ENCODE peak calls at places on chromosomes 7 and 10, in seven cellular contexts. Z is A549, C is HCT116, A is GM12878, J is K562, T is H1, V is HepG2. I is an unnamed sample.

GRCh38 chr7:125118444-125118843 is 188.8 kb upstream of the POT1 start:
- DNase-seq in A (no peak), C (no peak), J (no peak), T (no peak), V (no peak), Z (no peak), I (peak)

GRCh38 chr7:28549998-28550397 is 137.7 kb downstream of the CREB5 start:
- DNase-seq in C (no peak), A (no peak), J (no peak), Z (no peak), V (no peak), T (no peak), I (no peak)

GRCh38 chr10:19952611-19953010 is 136.4 kb downstream of the PLXDC2 start:
- DNase-seq in T (no peak), V (no peak), A (no peak), Z (no peak), J (no peak), C (no peak), I (no peak)

GRCh38 chr7:87499494-87499893 is 24.0 kb upstream of the ABCB4 start:
- DNase-seq in A (no peak), J (no peak), Z (no peak), C (no peak), V (no peak), T (no peak), I (no peak)

GRCh38 chr10:114301951-114302710 is 63.1 kb downstream of the VWA2 start:
- DNase-seq in A (no peak), J (no peak), C (no peak), V (no peak), Z (no peak), T (no peak), I (no peak)

GRCh38 chr10:125692246-125692931 is 9.4 kb upstream of the TEX36 start:
- DNase-seq in C (no peak), T (no peak), V (no peak), J (no peak), A (no peak), Z (no peak), I (no peak)

GRCh38 chr10:124384142-124384541 is 34.6 kb downstream of the OAT start:
- DNase-seq in C (no peak), J (no peak), A (no peak), T (no peak), Z (no peak), V (no peak), I (no peak)

GRCh38 chr7:151062399-151063211 is 3.2 kb downstream of the SLC4A2 start:
- DNase-seq in V (peak), Z (peak), J (peak), C (peak), A (no peak), T (peak), I (no peak)

GRCh38 chr7:29319719-29320521 is 125.3 kb downstream of the CHN2 start:
- DNase-seq in C (no peak), A (peak), Z (no peak), J (no peak), V (no peak), T (no peak), I (peak)

GRCh38 chr7:143980746-143981510 is 19.2 kb upstream of the OR6B1 start:
- DNase-seq in T (no peak), C (no peak), Z (no peak), J (no peak), V (no peak), A (no peak), I (no peak)

GRCh38 chr7:82173400-82174021 is 270.1 kb downstream of the CACNA2D1 start:
- DNase-seq in V (no peak), C (no peak), J (no peak), T (no peak), A (no peak), Z (no peak), I (no peak)

GRCh38 chr10:14700551-14700950 is 74.1 kb downstream of the FAM107B start:
- DNase-seq in Z (no peak), J (no peak), V (no peak), C (no peak), A (no peak), T (no peak), I (no peak)

GRCh38 chr10:66836057-66836456 is 89.8 kb upstream of the LRRTM3 start:
- DNase-seq in V (no peak), A (no peak), C (no peak), T (no peak), Z (no peak), J (no peak), I (no peak)

GRCh38 chr10:31261502-31262311 is 57.3 kb upstream of the ZEB1 start:
- DNase-seq in T (no peak), J (no peak), Z (no peak), C (no peak), V (no peak), A (no peak), I (no peak)

GRCh38 chr7:140656548-140657515 is 15.9 kb upstream of the ADCK2 start:
- DNase-seq in A (no peak), T (no peak), V (peak), C (no peak), Z (no peak), J (no peak), I (peak)

GRCh38 chr10:4102802-4103344 is 317.9 kb upstream of the KLF6 start:
- DNase-seq in J (no peak), V (no peak), A (no peak), T (no peak), C (no peak), Z (no peak), I (no peak)

GRCh38 chr10:74083304-74083703 is 67.3 kb downstream of the AP3M1 start:
- DNase-seq in Z (no peak), V (no peak), T (no peak), C (no peak), A (no peak), J (no peak), I (no peak)

GRCh38 chr10:3668961-3669330 is 116.1 kb downstream of the KLF6 start:
- DNase-seq in J (no peak), V (no peak), Z (no peak), A (no peak), T (no peak), C (no peak), I (no peak)

GRCh38 chr10:75525067-75525466 is 93.6 kb downstream of the LRMDA start:
- DNase-seq in T (no peak), J (no peak), Z (no peak), C (no peak), A (no peak), V (no peak), I (no peak)

GRCh38 chr7:16465469-16466086 is at the start of gene SOSTDC1:
- DNase-seq in C (no peak), J (peak), Z (no peak), A (no peak), T (no peak), V (no peak), I (no peak)

GRCh38 chr7:76121044-76121443 is 73.1 kb downstream of the MDH2 start:
- DNase-seq in V (peak), Z (no peak), J (no peak), A (no peak), T (no peak), C (no peak), I (no peak)

GRCh38 chr7:50869108-50869716 is 86.5 kb upstream of the GRB10 start:
- DNase-seq in Z (peak), V (peak), C (peak), T (no peak), J (no peak), A (no peak), I (no peak)

GRCh38 chr7:595621-596010 is 76.0 kb upstream of the PDGFA start:
- DNase-seq in V (no peak), A (no peak), C (no peak), T (no peak), J (no peak), Z (no peak), I (no peak)

GRCh38 chr7:99551329-99551728 is 585 bp downstream of the FAM200A start:
- DNase-seq in C (no peak), Z (peak), J (no peak), V (no peak), A (no peak), T (no peak), I (no peak)

GRCh38 chr7:116665447-116665996 is 6.5 kb upstream of the MET start:
- DNase-seq in J (no peak), A (no peak), V (no peak), Z (no peak), T (no peak), C (no peak), I (no peak)

GRCh38 chr7:84247591-84247990 is 53.0 kb upstream of the SEMA3A start:
- DNase-seq in C (no peak), Z (no peak), A (no peak), T (no peak), V (no peak), J (no peak), I (no peak)

GRCh38 chr10:71638087-71638576 is 81.4 kb downstream of the C10orf105 start:
- DNase-seq in Z (no peak), T (no peak), C (no peak), V (peak), A (no peak), J (peak), I (peak)

GRCh38 chr7:29196971-29197370 is 2.4 kb downstream of the CHN2 start:
- DNase-seq in C (no peak), Z (no peak), A (no peak), T (no peak), V (no peak), J (no peak), I (no peak)

GRCh38 chr7:40799-41750 is 151.3 kb upstream of the FAM20C start:
- DNase-seq in T (peak), J (no peak), V (no peak), Z (no peak), A (no peak), C (no peak), I (no peak)

GRCh38 chr10:121079226-121079625 is 228.1 kb downstream of the WDR11 start:
- DNase-seq in J (no peak), A (no peak), Z (no peak), V (no peak), C (no peak), T (no peak), I (no peak)

GRCh38 chr10:60964257-60965235 is 20.6 kb upstream of the RHOBTB1 start:
- DNase-seq in A (no peak), C (peak), T (no peak), V (peak), Z (peak), J (peak), I (peak)

GRCh38 chr10:54234832-54235231 is 566.2 kb downstream of the PCDH15 start:
- DNase-seq in T (no peak), C (no peak), Z (no peak), J (no peak), V (no peak), A (no peak), I (no peak)

GRCh38 chr7:131625817-131626372 is 69.5 kb upstream of the PODXL start:
- DNase-seq in A (no peak), V (no peak), C (peak), T (peak), J (no peak), Z (peak), I (no peak)

GRCh38 chr10:103820101-103821062 is 35.0 kb downstream of the SH3PXD2A start:
- DNase-seq in J (no peak), V (no peak), A (no peak), Z (no peak), T (no peak), C (no peak), I (no peak)

DNA sequence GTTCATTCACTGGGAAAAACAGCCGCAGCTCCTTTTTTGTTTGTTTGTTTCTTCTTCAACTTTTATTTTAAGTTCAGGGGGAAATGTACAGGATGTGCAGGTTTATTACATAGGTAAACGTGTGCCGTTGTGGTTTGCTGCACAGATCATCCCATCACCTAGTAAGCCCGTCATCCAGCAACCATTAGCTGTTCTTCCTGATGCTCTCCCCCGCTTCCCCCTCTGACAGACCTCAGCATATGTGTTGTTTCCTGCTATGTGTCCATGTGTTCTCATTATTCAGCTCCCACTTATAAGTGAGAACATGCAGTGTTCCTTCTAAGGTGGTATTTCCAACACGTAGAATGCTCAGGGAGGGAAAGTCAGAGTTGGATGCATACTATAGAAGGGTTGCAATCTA is 278.3 kb downstream of the REEP3 start:
- DNase-seq in C (no peak), Z (no peak), J (no peak), T (no peak), V (no peak), A (no peak), I (no peak)
- H3K4me3 ChIP-seq in C (no peak), Z (no peak), J (no peak), T (no peak), V (no peak), A (no peak), I (no peak)

GRCh38 chr10:79444243-79445119 is 943 bp downstream of the ZCCHC24 start:
- DNase-seq in T (peak), A (no peak), V (no peak), Z (peak), J (peak), C (no peak), I (peak)
- TF ChIP-seq POLR2A in T (no peak), A (no peak), V (no peak), Z (no peak), J (no peak), C (no peak), I (no peak)

DNA sequence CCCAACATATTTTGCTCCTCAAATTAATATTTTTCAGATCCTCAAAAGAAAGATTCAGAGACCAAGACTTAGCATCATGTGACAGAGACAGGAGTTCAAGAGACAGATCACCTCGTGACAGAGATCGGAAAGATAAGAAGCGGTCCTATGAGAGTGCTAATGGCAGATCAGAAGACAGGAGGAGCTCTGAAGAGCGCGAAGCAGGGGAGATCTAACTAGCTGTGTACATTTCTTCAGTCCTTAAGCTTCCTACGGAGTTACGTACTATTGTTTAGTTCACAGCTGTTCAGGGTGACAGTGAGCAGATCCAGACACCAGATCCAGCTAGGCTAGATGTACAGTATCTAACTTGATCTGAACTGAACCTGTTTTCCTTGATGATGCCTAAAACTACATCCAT is 61.3 kb downstream of the KLRG2 start:
- DNase-seq in J (peak), V (no peak), A (no peak), Z (no peak), T (no peak), C (no peak), I (no peak)
- TF ChIP-seq MAX in J (no peak), V (no peak), A (no peak), Z (no peak), T (no peak), C (no peak), I (no peak)

DNA sequence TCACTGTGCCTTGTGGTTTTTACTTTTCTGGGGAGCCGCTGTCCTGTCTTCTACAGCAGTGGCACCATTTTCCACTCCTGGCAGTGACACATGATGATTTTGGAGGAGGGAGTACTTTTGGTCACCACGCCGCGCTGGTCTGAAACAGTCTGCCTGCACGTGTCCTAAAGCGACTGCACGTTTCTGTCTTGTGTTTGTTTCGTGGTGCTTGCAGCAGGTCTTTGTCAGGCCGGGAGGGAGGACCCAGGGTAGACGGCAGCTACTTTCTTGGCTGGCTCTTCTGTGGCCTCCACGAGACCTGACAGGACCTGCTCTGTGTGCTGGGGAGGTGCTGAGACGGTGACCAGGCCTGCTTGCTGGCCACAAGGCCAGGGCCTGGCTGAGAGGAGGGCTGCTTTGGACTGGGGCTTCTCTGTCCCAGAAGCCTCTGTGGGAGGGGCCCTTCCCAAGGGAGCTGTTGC is 82.0 kb downstream of the GLRX3 start:
- DNase-seq in J (no peak), Z (no peak), V (no peak), A (no peak), T (no peak), C (no peak), I (peak)
- H3K4me3 ChIP-seq in J (no peak), Z (no peak), V (no peak), A (no peak), T (no peak), C (no peak), I (no peak)

GRCh38 chr10:63462442-63462841 is 3.3 kb downstream of the JMJD1C start:
- DNase-seq in V (no peak), Z (no peak), J (no peak), T (no peak), C (no peak), A (no peak), I (no peak)

GRCh38 chr10:63467833-63468232 is 2.1 kb upstream of the JMJD1C start:
- DNase-seq in J (no peak), A (no peak), V (no peak), T (no peak), C (no peak), Z (no peak), I (no peak)

GRCh38 chr10:63466168-63466935 is 575 bp upstream of the JMJD1C start:
- DNase-seq in C (peak), Z (peak), J (peak), A (no peak), T (no peak), V (peak), I (peak)

GRCh38 chr10:63464402-63465292 is 1.1 kb downstream of the JMJD1C start:
- DNase-seq in C (no peak), A (no peak), T (no peak), Z (peak), J (peak), V (no peak), I (no peak)

DNA sequence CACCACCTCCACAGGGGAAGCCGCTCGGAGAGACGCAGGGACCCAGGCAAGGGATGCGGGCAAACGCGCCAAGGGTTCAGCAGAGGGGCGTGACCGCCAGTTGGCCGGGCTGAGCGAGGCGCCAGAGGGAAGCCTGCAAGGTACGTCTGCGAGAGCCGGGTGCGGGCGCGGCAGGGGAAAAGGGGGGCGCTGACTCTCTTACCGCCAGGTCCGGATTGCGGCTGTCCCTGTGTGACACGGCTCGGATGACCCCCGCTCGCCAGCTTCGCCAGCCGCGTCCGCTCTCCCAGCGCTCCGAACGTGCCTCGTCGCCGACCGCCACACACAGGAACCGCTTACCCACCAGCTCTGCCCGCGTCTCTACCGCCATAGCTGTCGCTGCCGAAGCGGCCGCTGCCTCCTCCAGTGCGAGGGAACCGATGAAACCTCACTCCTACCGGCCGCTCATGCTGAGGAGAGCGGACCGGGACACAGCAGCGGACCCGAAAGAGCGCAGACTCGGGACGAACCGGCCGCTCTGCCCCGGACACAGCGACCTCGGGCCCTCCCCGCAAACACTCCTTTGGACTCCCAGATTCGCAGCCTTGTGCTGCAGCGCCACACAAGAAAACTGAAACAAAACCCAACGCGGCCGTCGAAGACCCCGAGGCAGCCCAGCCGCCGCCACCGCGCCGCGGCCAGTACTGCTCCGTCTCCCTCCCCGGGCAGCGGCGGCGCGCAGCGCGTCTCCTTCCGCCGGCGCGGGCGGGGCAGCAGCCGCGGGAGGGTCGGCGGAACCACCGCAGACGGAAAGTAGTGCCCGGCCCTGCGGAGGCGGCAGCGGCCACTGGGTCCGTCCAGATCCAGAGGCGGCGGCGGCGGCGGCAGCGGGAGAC is at the start of gene JMJD1C:
- DNase-seq in C (peak), A (no peak), T (peak), V (peak), J (peak), Z (peak), I (peak)
- TF ChIP-seq POLR2A in C (peak), A (peak), T (peak), V (peak), J (peak), Z (peak), I (peak)

I was measured in NB4.